ENCODE peak calls at places on chromosomes 5 and 9, in seven cellular contexts. M is CD4-positive, CD25-positive, alpha-beta regulatory T cell; F is neural progenitor cell; G is substantia nigra; X is HCT116; P is IMR-90; S is left ventricle myocardium inferior. T is an unnamed sample.

GRCh38 chr9:6414291-6414690 is 1.3 kb downstream of the UHRF2 start:
- DNase-seq in M (peak), F (peak), G (no peak), X (no peak), P (peak), S (no peak), T (no peak)

GRCh38 chr9:77177143-77177893 is at the start of gene VPS13A:
- DNase-seq in M (peak), F (peak), G (peak), X (peak), P (peak), S (peak), T (peak)

GRCh38 chr5:133396187-133396621 is 216.1 kb downstream of the FSTL4 start:
- DNase-seq in M (no peak), F (peak), G (no peak), X (no peak), P (no peak), S (no peak), T (peak)

GRCh38 chr9:100619194-100619593 is 41.3 kb downstream of the CAVIN4 start:
- DNase-seq in M (no peak), F (peak), G (no peak), X (no peak), P (no peak), S (no peak), T (peak)

GRCh38 chr9:15430920-15431844 is 8.5 kb downstream of the SNAPC3 start:
- DNase-seq in M (no peak), F (peak), G (no peak), X (no peak), P (no peak), S (no peak), T (no peak)

GRCh38 chr5:92758552-92758951 is 822.5 kb downstream of the NR2F1-AS1 start:
- DNase-seq in M (no peak), F (no peak), G (no peak), X (no peak), P (peak), S (no peak), T (no peak)

GRCh38 chr5:1806199-1806598 is 5.0 kb downstream of the NDUFS6 start:
- DNase-seq in M (no peak), F (no peak), G (no peak), X (no peak), P (no peak), S (no peak), T (no peak)

GRCh38 chr9:135087489-135087791 is at the start of gene OLFM1:
- DNase-seq in M (peak), F (peak), G (peak), X (peak), P (peak), S (peak), T (peak)

GRCh38 chr9:132027752-132028666 is 51.7 kb downstream of the MED27 start:
- DNase-seq in M (no peak), F (no peak), G (no peak), X (no peak), P (peak), S (no peak), T (no peak)

GRCh38 chr9:35822926-35823325 is 5.6 kb downstream of the FAM221B start:
- DNase-seq in M (no peak), F (no peak), G (no peak), X (no peak), P (peak), S (no peak), T (no peak)

GRCh38 chr5:14718778-14719177 is 54.3 kb downstream of the OTULIN start:
- DNase-seq in M (no peak), F (no peak), G (no peak), X (no peak), P (no peak), S (no peak), T (no peak)

GRCh38 chr5:81303563-81303962 is 2.2 kb downstream of the ZCCHC9 start:
- DNase-seq in M (no peak), F (no peak), G (no peak), X (no peak), P (peak), S (no peak), T (no peak)

GRCh38 chr5:83095973-83096539 is 18.7 kb downstream of the XRCC4 start:
- DNase-seq in M (no peak), F (no peak), G (no peak), X (peak), P (peak), S (no peak), T (no peak)

GRCh38 chr5:80225189-80225588 is 30.7 kb downstream of the SERINC5 start:
- DNase-seq in M (no peak), F (no peak), G (no peak), X (no peak), P (no peak), S (no peak), T (no peak)

GRCh38 chr9:16290169-16290568 is 580.3 kb downstream of the BNC2 start:
- DNase-seq in M (no peak), F (no peak), G (no peak), X (no peak), P (no peak), S (no peak), T (peak)

GRCh38 chr5:64505769-64506566 is at the start of gene RGS7BP:
- DNase-seq in M (no peak), F (peak), G (peak), X (no peak), P (peak), S (peak), T (peak)

GRCh38 chr9:137255448-137256114 is 454 bp downstream of the NELFB start:
- DNase-seq in M (peak), F (no peak), G (no peak), X (no peak), P (no peak), S (peak), T (peak)

DNA sequence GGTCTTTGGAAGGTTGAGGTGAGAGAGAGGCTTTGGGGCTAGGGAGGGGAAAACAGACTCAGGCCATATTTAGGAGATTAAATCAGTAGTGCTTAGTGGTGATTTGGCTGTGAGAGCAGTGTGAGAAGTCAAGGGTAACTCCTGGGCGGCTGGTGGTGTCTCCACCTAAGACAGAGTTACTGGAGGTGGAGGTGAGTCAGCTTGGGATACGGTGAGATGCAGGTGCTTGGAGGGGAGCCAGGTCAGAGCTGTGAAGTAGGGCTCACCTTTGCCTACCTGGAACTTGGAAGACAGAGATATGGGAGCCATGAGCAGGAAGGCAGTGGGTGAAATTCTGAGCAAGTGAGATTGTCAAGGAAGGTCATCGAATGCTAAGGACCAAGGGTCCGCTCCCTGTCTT is 24.5 kb downstream of the RGS3 start:
- DNase-seq in M (no peak), F (no peak), G (no peak), X (no peak), P (no peak), S (no peak), T (no peak)
- H3K27ac ChIP-seq in M (no peak), F (no peak), G (no peak), X (no peak), P (no peak), S (peak), T (no peak)

GRCh38 chr9:110142253-110142652 is 65.7 kb downstream of the C9orf152 start:
- DNase-seq in M (no peak), F (no peak), G (no peak), X (no peak), P (no peak), S (no peak), T (no peak)

GRCh38 chr9:110141118-110141797 is 66.7 kb downstream of the C9orf152 start:
- DNase-seq in M (no peak), F (no peak), G (no peak), X (no peak), P (peak), S (no peak), T (no peak)

GRCh38 chr9:110146371-110146770 is 61.6 kb downstream of the C9orf152 start:
- DNase-seq in M (no peak), F (no peak), G (no peak), X (no peak), P (peak), S (no peak), T (no peak)

GRCh38 chr9:110142868-110143866 is 64.8 kb downstream of the C9orf152 start:
- DNase-seq in M (peak), F (peak), G (no peak), X (no peak), P (no peak), S (no peak), T (peak)

DNA sequence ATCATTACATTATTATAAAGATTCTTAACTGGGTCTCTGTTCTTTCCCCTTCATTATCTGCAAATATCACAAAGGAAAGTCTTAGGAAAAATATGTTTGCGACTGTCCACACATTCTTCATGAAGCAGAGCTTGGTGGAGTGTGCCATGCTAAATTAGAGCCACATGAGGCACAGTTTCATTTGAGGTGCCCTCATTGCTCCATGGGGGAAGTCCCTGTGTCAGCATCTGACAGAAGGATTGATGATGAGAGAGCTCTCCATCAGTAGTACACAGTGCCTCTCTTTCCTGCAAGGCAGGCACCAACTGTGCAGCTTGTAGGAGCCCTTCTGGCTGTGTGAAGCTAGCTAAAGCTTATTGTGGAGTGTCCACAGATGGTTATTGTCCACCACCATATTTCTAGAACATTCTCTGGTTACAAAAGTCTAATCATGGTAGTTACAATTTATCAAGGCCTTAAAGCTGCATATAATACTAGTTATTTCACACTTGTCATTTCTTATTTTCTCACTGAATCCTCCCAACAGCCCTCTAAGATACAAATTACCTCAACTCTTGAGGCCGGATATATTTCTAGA is 63.9 kb downstream of the C9orf152 start:
- DNase-seq in M (peak), F (no peak), G (no peak), X (no peak), P (no peak), S (no peak), T (no peak)
- H3K27ac ChIP-seq in M (peak), F (no peak), G (no peak), X (no peak), P (no peak), S (peak), T (no peak)

GRCh38 chr5:115313052-115313451 is 16.6 kb upstream of the CCDC112 start:
- DNase-seq in M (no peak), F (no peak), G (no peak), X (no peak), P (no peak), S (no peak), T (no peak)

GRCh38 chr5:115313632-115314031 is 17.2 kb upstream of the CCDC112 start:
- DNase-seq in M (no peak), F (no peak), G (no peak), X (no peak), P (no peak), S (no peak), T (no peak)

GRCh38 chr5:115306011-115306530 is 9.6 kb upstream of the CCDC112 start:
- DNase-seq in M (no peak), F (no peak), G (no peak), X (no peak), P (no peak), S (no peak), T (no peak)

GRCh38 chr5:115308815-115309214 is 12.4 kb upstream of the CCDC112 start:
- DNase-seq in M (no peak), F (no peak), G (no peak), X (no peak), P (no peak), S (no peak), T (no peak)

GRCh38 chr5:115309751-115310370 is 13.4 kb upstream of the CCDC112 start:
- DNase-seq in M (peak), F (peak), G (no peak), X (peak), P (peak), S (no peak), T (no peak)
- H3K27ac ChIP-seq in M (no peak), F (no peak), G (no peak), X (no peak), P (no peak), S (no peak), T (no peak)

GRCh38 chr5:150411245-150411979 is 1.3 kb downstream of the CD74 start:
- DNase-seq in M (peak), F (peak), G (no peak), X (no peak), P (peak), S (peak), T (no peak)

GRCh38 chr5:150409638-150410523 is 2.8 kb downstream of the CD74 start:
- DNase-seq in M (peak), F (peak), G (peak), X (peak), P (peak), S (peak), T (peak)

GRCh38 chr5:150410524-150411244 is 2.0 kb downstream of the CD74 start:
- DNase-seq in M (peak), F (peak), G (peak), X (peak), P (peak), S (peak), T (peak)

GRCh38 chr5:150412319-150413175 is at the start of gene CD74:
- DNase-seq in M (peak), F (peak), G (peak), X (no peak), P (peak), S (peak), T (peak)

GRCh38 chr5:150413176-150413901 is 629 bp upstream of the CD74 start:
- DNase-seq in M (no peak), F (no peak), G (no peak), X (no peak), P (no peak), S (no peak), T (no peak)
- H3K27ac ChIP-seq in M (peak), F (no peak), G (peak), X (no peak), P (no peak), S (peak), T (no peak)

GRCh38 chr9:13960011-13960765 is 353.8 kb downstream of the NFIB start:
- DNase-seq in M (no peak), F (no peak), G (no peak), X (no peak), P (no peak), S (no peak), T (no peak)
- H3K27ac ChIP-seq in M (no peak), F (no peak), G (no peak), X (no peak), P (no peak), S (no peak), T (no peak)

DNA sequence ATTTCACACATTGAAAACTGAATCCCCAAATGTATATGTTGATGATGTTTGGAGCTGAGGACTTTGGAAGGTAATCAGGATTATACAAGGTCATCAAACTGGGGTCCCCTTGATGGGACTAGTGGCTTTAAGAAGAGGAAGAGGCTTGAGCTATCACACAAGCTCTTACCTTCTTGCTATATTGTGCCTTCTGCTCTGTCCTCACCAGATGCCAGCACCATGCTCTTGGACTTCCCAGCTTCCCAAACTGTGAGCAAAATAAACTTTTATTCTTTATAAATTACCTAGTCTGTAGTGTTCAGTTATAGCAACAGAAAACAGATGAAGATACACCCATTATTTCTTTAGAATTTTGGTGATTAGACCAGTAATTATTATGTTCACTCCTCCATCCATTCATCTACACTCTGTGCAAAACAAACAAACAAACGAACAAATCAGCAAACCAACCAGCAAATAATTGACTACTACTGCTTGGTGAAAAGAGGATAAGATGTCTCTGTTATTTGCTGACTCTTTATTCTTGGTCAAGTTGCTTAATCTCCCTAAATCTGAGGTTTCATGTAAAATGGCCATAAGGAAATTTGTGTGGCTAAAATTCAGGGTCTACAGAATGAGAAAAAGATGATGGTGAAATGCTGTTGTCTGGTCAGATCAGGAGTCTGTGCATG is 854.0 kb downstream of the MAT2B start:
- DNase-seq in M (no peak), F (no peak), G (no peak), X (no peak), P (no peak), S (no peak), T (no peak)
- H3K27ac ChIP-seq in M (no peak), F (no peak), G (no peak), X (no peak), P (peak), S (no peak), T (no peak)

GRCh38 chr5:113367586-113367985 is 67.2 kb downstream of the TSSK1B start:
- DNase-seq in M (no peak), F (peak), G (no peak), X (no peak), P (no peak), S (no peak), T (no peak)

GRCh38 chr5:113376640-113377039 is 58.1 kb downstream of the TSSK1B start:
- DNase-seq in M (no peak), F (no peak), G (no peak), X (no peak), P (no peak), S (no peak), T (no peak)

GRCh38 chr5:113375492-113376060 is 59.2 kb downstream of the TSSK1B start:
- DNase-seq in M (no peak), F (no peak), G (no peak), X (no peak), P (no peak), S (peak), T (no peak)

GRCh38 chr5:113371788-113372196 is 63.0 kb downstream of the TSSK1B start:
- DNase-seq in M (no peak), F (no peak), G (no peak), X (no peak), P (no peak), S (no peak), T (no peak)
- H3K27ac ChIP-seq in M (no peak), F (no peak), G (no peak), X (no peak), P (no peak), S (peak), T (no peak)